ENCODE peak calls at places on chromosomes 4 and X, in six cellular contexts. W is NCI-H146, C is naive B cell, S is transverse colon, N is M059J, I is tibial nerve. M is an unnamed sample.
A peak's percentile ranks its signal among the peaks of the same experiment; 100 is the strongest.

GRCh38 chrX:119728487-119728886 is 29.9 kb upstream of the SOWAHD start:
- DNase-seq in C (no peak), I (no peak), W (peak; percentile 14), N (no peak), S (no peak), M (no peak)

GRCh38 chr4:37762294-37763163 is 64.0 kb upstream of the PGM2 start:
- DNase-seq in I (no peak), S (no peak), C (no peak), W (no peak), N (peak; percentile 41), M (peak; percentile 4)

GRCh38 chr4:55838356-55838755 is 15.1 kb upstream of the EXOC1 start:
- DNase-seq in W (no peak), S (no peak), I (no peak), C (no peak), N (peak; percentile 47), M (no peak)

GRCh38 chrX:46770817-46771163 is 11.9 kb upstream of the SLC9A7 start:
- DNase-seq in I (no peak), C (no peak), S (no peak), W (no peak), N (peak; percentile 92), M (no peak)

GRCh38 chrX:45774961-45775360 is 574.3 kb upstream of the DIPK2B start:
- DNase-seq in N (peak; percentile 82), I (no peak), W (no peak), C (no peak), S (no peak), M (no peak)

GRCh38 chr4:132587626-132588025 is 561.5 kb upstream of the PCDH10 start:
- DNase-seq in S (no peak), W (no peak), I (no peak), C (no peak), N (no peak), M (no peak)

GRCh38 chrX:65921363-65921762 is 118.5 kb downstream of the VSIG4 start:
- DNase-seq in I (no peak), S (no peak), N (no peak), C (no peak), W (no peak), M (no peak)

GRCh38 chr4:970854-971520 is 2.4 kb downstream of the DGKQ start:
- DNase-seq in I (no peak), S (peak; percentile 40), N (no peak), C (no peak), W (no peak), M (no peak)

GRCh38 chr4:183797445-183798248 is 107.5 kb upstream of the STOX2 start:
- DNase-seq in W (peak; percentile 27), I (no peak), N (no peak), S (peak; percentile 53), C (no peak), M (peak; percentile 64)

GRCh38 chr4:105551968-105552746 is at the start of gene ARHGEF38:
- DNase-seq in N (peak; percentile 27), S (peak; percentile 77), W (peak; percentile 47), C (no peak), I (no peak), M (peak; percentile 79)

GRCh38 chr4:122884504-122884903 is 37.9 kb downstream of the NUDT6 start:
- DNase-seq in I (no peak), W (no peak), C (no peak), S (no peak), N (no peak), M (no peak)

GRCh38 chrX:72714471-72714916 is 388 bp upstream of the PHKA1 start:
- DNase-seq in C (no peak), I (peak; percentile 33), S (peak; percentile 54), W (peak; percentile 64), N (peak; percentile 38), M (peak; percentile 72)

GRCh38 chr4:1792832-1793495 is at the start of gene FGFR3:
- DNase-seq in W (peak; percentile 56), S (peak; percentile 56), I (no peak), N (no peak), C (peak; percentile 37), M (peak; percentile 34)

GRCh38 chrX:34404386-34405070 is 252.6 kb downstream of the TMEM47 start:
- DNase-seq in W (no peak), I (peak; percentile 12), N (no peak), S (no peak), C (no peak), M (no peak)

GRCh38 chrX:149286940-149287349 is 218.2 kb downstream of the IDS start:
- DNase-seq in N (peak; percentile 34), W (peak; percentile 3), S (peak; percentile 19), I (no peak), C (peak; percentile 38), M (peak; percentile 17)

GRCh38 chr4:86512631-86513030 is 81.5 kb upstream of the PTPN13 start:
- DNase-seq in C (no peak), N (peak; percentile 43), S (no peak), I (no peak), W (no peak), M (no peak)

GRCh38 chr4:26356067-26356466 is 35.3 kb downstream of the RBPJ start:
- DNase-seq in N (peak; percentile 40), I (no peak), S (no peak), W (no peak), C (no peak), M (no peak)

GRCh38 chrX:54785901-54786300 is 12.2 kb downstream of the ITIH6 start:
- DNase-seq in N (peak; percentile 10), S (no peak), C (no peak), I (no peak), W (no peak), M (no peak)

GRCh38 chr4:96315815-96316214 is 475.9 kb downstream of the PDHA2 start:
- DNase-seq in W (no peak), N (no peak), C (no peak), S (no peak), I (no peak), M (no peak)

GRCh38 chr4:153790962-153791551 is 2.2 kb upstream of the SFRP2 start:
- DNase-seq in N (peak; percentile 50), W (no peak), S (no peak), C (no peak), I (peak; percentile 35), M (peak; percentile 63)

GRCh38 chr4:156805696-156806095 is 165.9 kb downstream of the PDGFC start:
- DNase-seq in W (peak; percentile 38), C (no peak), I (no peak), N (peak; percentile 54), S (no peak), M (peak; percentile 97)

GRCh38 chr4:80495847-80496246 is 160.3 kb downstream of the CFAP299 start:
- DNase-seq in I (no peak), N (no peak), C (no peak), W (no peak), S (no peak), M (no peak)

GRCh38 chr4:67546971-67547370 is 1.7 kb upstream of the CENPC start:
- DNase-seq in S (no peak), N (no peak), W (no peak), I (no peak), C (no peak), M (no peak)

GRCh38 chrX:123338240-123338639 is 154.2 kb downstream of the GRIA3 start:
- DNase-seq in C (no peak), N (peak; percentile 77), W (no peak), I (no peak), S (no peak), M (no peak)

M was measured in NCI-H1417.